ENCODE peak calls at places on chromosomes 6 and 20, in nine cellular contexts. X is brain microvascular endothelial cell, E is HCT116, B is K562, T is A673, M is Peyer's patch, O is upper lobe of right lung, Q is lower lobe of right lung, L is stomach. S is an unnamed sample.

GRCh38 chr6:144007779-144008500 is at the start of gene PLAGL1:
- DNase-seq in M (no peak), L (peak), B (peak), E (peak), X (peak), T (peak), Q (peak), O (peak), S (peak)

GRCh38 chr6:122285292-122285913 is 114.0 kb upstream of the HSF2 start:
- DNase-seq in O (no peak), E (no peak), Q (no peak), T (no peak), L (no peak), M (no peak), B (no peak), X (no peak), S (no peak)

GRCh38 chr6:167768471-167769215 is 58.1 kb upstream of the AFDN start:
- DNase-seq in B (no peak), E (no peak), T (no peak), L (no peak), Q (peak), M (no peak), X (no peak), O (peak), S (no peak)

GRCh38 chr6:87828044-87828443 is 126.0 kb upstream of the AKIRIN2 start:
- DNase-seq in B (no peak), T (no peak), L (no peak), Q (no peak), O (no peak), M (no peak), E (no peak), X (no peak), S (no peak)

GRCh38 chr6:166335378-166336366 is 6.7 kb downstream of the SFT2D1 start:
- DNase-seq in T (no peak), E (no peak), M (no peak), L (no peak), X (no peak), B (no peak), Q (no peak), O (no peak), S (no peak)

GRCh38 chr6:14454467-14454763 is 336.8 kb downstream of the CD83 start:
- DNase-seq in Q (no peak), L (no peak), B (peak), M (peak), X (no peak), E (no peak), O (no peak), T (no peak), S (no peak)

GRCh38 chr6:166989427-166990034 is 9.7 kb upstream of the CEP43 start:
- DNase-seq in M (no peak), B (peak), E (no peak), L (no peak), O (no peak), T (peak), X (no peak), Q (no peak), S (no peak)

GRCh38 chr6:79801362-79801761 is 146.0 kb downstream of the ELOVL4 start:
- DNase-seq in T (no peak), X (no peak), E (no peak), Q (no peak), O (no peak), L (no peak), B (no peak), M (no peak), S (no peak)

GRCh38 chr6:51559059-51559458 is 528.4 kb downstream of the PKHD1 start:
- DNase-seq in E (no peak), O (no peak), M (no peak), X (no peak), T (no peak), Q (no peak), B (no peak), L (peak), S (peak)

GRCh38 chr6:154508573-154509375 is 1.7 kb downstream of the CNKSR3 start:
- DNase-seq in O (no peak), L (no peak), E (no peak), X (no peak), T (no peak), M (no peak), Q (no peak), B (peak), S (peak)

GRCh38 chr20:2859330-2860121 is 13.8 kb upstream of the PTPRA start:
- DNase-seq in T (no peak), X (no peak), L (no peak), E (no peak), Q (no peak), O (no peak), M (no peak), B (no peak), S (no peak)

GRCh38 chr20:47365023-47365764 is 8.7 kb upstream of the ZMYND8 start:
- DNase-seq in T (no peak), B (peak), Q (no peak), O (no peak), X (no peak), L (no peak), E (no peak), M (no peak), S (no peak)

GRCh38 chr20:23629017-23629541 is 8.7 kb downstream of the CST3 start:
- DNase-seq in X (peak), B (peak), O (no peak), E (peak), M (no peak), Q (no peak), T (no peak), L (peak), S (peak)

GRCh38 chr6:43250992-43251373 is 7.7 kb downstream of the TTBK1 start:
- DNase-seq in L (no peak), T (no peak), E (no peak), M (no peak), O (no peak), X (peak), B (no peak), Q (no peak), S (peak)

GRCh38 chr6:68468244-68468884 is 166.7 kb upstream of the ADGRB3 start:
- DNase-seq in M (no peak), T (peak), Q (no peak), L (no peak), E (no peak), B (peak), X (no peak), O (no peak), S (no peak)

GRCh38 chr6:4480788-4481725 is 295.1 kb upstream of the CDYL start:
- DNase-seq in L (no peak), B (no peak), E (no peak), Q (no peak), X (no peak), O (no peak), T (no peak), M (no peak), S (no peak)

GRCh38 chr20:2752631-2753455 is 47.6 kb downstream of the CPXM1 start:
- DNase-seq in M (no peak), O (no peak), L (no peak), Q (peak), X (no peak), B (peak), T (peak), E (peak), S (peak)

GRCh38 chr6:158142789-158143188 is 25.3 kb downstream of the SERAC1 start:
- DNase-seq in M (no peak), T (no peak), X (peak), O (no peak), L (peak), Q (no peak), E (no peak), B (no peak), S (peak)

GRCh38 chr6:144909753-144910280 is 624.7 kb downstream of the UTRN start:
- DNase-seq in X (peak), E (no peak), L (no peak), O (no peak), Q (no peak), T (no peak), B (no peak), M (no peak), S (no peak)

GRCh38 chr6:163877877-163878639 is 463.5 kb downstream of the QKI start:
- DNase-seq in B (no peak), T (no peak), O (no peak), Q (no peak), E (no peak), L (no peak), X (no peak), M (no peak), S (no peak)

GRCh38 chr20:20530428-20531151 is 162.7 kb downstream of the INSM1 start:
- DNase-seq in M (no peak), T (no peak), E (no peak), O (no peak), L (no peak), Q (no peak), B (no peak), X (no peak), S (no peak)

GRCh38 chr20:1757072-1757471 is 99.5 kb upstream of the SIRPG start:
- DNase-seq in L (no peak), X (no peak), M (no peak), O (no peak), B (no peak), E (no peak), Q (no peak), T (no peak), S (no peak)

DNA sequence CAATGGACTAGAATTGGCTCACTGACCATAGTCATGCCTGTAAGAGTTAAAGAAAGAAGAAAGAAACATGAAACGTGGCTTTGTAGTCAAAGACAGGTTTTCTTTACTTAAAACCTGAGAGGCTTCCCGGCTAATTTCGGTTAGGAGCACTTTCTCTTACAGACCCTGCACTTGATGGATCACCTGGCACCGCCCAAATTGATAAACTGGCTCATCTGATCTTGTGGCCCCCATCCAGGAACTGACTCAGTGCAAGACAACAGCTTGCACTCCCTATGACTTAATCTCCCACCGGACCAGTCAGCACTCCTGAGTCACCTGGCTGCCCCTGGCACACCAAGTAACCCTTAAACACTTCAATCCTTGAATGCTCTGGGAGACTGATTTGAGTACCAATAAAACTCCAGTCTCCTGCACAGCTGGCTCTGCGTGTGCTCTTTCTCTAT is 12.3 kb downstream of the TMEM14B start:
- DNase-seq in X (peak), O (no peak), M (no peak), L (no peak), E (peak), T (no peak), Q (no peak), B (peak), S (peak)
- H3K27ac ChIP-seq in X (peak), O (no peak), M (no peak), L (no peak), E (peak), T (no peak), Q (no peak), B (no peak), S (peak)

GRCh38 chr6:30612213-30612612 is 4.8 kb downstream of the PPP1R10 start:
- DNase-seq in X (no peak), L (no peak), T (peak), O (no peak), E (no peak), M (no peak), B (peak), Q (no peak), S (no peak)
- TF ChIP-seq CTCF in X (peak), L (peak), T (peak), O (peak), E (no peak), M (no peak), B (no peak), Q (peak), S (no peak)

DNA sequence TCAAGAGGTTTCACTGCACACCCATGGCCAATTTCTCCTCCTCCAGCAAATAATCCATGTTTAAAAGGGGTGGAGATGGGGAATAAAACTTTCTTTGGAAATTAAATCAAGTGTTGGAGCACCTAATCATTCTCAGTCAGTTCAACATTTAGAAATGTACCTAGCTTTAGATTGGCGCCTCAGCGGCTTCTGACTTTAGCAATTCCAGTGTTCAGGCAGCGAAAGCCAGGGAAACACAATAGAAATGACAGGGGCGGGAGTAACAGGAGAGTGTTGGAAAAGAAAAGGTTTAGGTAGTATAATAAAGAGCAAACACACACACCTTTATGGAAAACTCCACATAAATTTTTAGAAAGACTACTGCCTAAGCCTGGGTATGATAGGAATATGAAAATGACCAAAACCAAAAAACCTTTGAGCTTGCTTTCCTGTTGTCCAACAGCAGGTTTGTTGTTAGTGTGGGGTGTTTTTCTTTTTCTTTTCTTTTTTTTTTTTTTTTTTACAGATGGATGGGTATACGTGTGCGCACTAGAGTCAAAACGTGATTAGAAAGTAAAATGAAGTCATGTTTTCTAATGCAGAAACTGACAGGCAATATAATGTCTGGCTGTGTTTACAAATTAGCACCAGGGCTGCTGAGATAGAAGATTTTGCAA is 7.7 kb downstream of the TFAP2A start:
- DNase-seq in M (no peak), X (no peak), E (no peak), O (no peak), Q (no peak), B (no peak), T (no peak), L (no peak), S (no peak)
- H3K27ac ChIP-seq in M (no peak), X (no peak), E (no peak), O (no peak), Q (no peak), B (no peak), T (no peak), L (no peak), S (no peak)

GRCh38 chr6:12603711-12604049 is 112.9 kb upstream of the PHACTR1 start:
- DNase-seq in O (no peak), E (no peak), X (no peak), M (no peak), Q (no peak), T (no peak), L (no peak), B (no peak), S (no peak)
- TF ChIP-seq CTCF in O (no peak), E (no peak), X (no peak), M (no peak), Q (no peak), T (no peak), L (no peak), B (no peak), S (no peak)

DNA sequence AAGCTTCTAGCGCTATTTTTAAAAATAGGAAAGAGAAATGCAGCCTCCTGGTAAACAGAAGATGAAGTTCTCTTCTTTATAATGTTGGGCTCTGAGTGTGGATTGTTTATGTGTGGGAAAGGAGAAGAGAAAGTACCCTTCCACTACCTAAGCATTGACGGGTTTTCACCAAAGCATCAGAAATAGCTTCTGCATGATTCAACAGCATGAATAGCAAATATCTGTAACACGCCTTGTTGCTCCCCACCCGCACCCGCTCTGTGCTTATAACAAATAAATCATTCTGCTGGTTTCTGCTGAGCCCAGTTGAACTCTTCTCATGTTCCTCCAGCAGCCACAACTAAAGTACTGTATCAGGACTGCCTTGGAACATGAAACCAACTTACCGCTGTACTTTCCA is 20.7 kb downstream of the TXLNB start:
- DNase-seq in E (no peak), L (no peak), B (no peak), O (no peak), T (no peak), X (peak), M (peak), Q (no peak), S (peak)
- H3K27ac ChIP-seq in E (no peak), L (no peak), B (no peak), O (no peak), T (no peak), X (no peak), M (peak), Q (no peak), S (no peak)

GRCh38 chr20:62182469-62183425 is at the start of gene MTG2:
- DNase-seq in Q (peak), M (peak), X (peak), T (peak), E (peak), L (peak), O (peak), B (peak), S (peak)
- TF ChIP-seq CTCF in Q (no peak), M (no peak), X (no peak), T (no peak), E (no peak), L (no peak), O (no peak), B (no peak), S (no peak)

GRCh38 chr6:41042167-41042566 is at the start of gene TSPO2:
- DNase-seq in E (no peak), Q (no peak), L (no peak), T (no peak), X (no peak), B (no peak), M (no peak), O (no peak), S (no peak)

GRCh38 chr6:41039060-41039998 is at the start of gene UNC5CL:
- DNase-seq in Q (peak), L (peak), E (peak), X (peak), B (peak), O (peak), M (peak), T (peak), S (peak)

GRCh38 chr6:41040911-41041536 is 1.2 kb upstream of the TSPO2 start:
- DNase-seq in B (no peak), L (no peak), Q (no peak), M (no peak), E (no peak), T (no peak), O (no peak), X (no peak), S (no peak)

GRCh38 chr6:41042656-41043055 is 389 bp downstream of the TSPO2 start:
- DNase-seq in E (no peak), T (no peak), B (no peak), Q (no peak), M (no peak), L (no peak), O (no peak), X (no peak), S (no peak)

DNA sequence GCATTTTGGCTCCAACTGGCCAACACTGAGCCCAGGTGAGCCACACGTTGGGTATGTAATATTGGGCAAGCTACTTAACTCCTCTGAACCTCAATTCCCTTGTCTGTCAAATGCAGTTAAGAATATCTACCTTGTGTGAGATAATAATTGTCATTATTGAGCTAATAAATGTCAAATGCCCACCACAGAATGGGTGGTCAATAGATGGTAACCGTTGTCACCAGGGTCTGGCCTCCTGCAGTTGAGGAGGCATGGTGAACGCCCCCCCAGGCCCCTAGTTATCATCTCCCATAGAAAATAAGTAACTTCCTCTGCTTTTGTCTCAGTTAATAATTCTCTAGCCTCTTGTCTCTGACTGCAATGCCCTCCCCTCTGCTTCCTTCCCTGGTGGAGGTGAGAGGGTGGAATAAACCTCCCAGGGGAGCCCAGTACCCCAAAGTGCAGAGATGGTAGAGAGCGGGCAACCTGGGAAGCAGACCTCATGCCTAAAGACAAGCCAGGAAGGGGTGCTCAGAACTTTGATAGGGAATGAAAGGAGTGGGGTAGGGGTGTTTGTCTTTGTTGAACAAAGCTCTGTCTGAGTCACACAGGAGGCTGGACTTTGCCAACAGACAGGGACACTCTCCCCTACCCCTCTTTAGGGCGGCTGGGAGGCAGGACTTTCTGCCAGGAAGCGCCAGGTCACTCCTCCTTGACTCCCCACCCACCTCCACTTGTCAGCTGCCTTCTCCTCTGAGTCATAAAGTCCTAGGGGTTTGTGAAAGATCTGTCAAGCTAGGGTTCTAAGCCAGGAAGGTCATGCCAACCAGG is 1.3 kb upstream of the UNC5CL start:
- DNase-seq in X (no peak), L (peak), Q (no peak), T (no peak), B (peak), M (no peak), E (no peak), O (peak), S (peak)
- H3K27ac ChIP-seq in X (no peak), L (peak), Q (no peak), T (no peak), B (no peak), M (no peak), E (no peak), O (no peak), S (no peak)

S was measured in RWPE1.